ENCODE peak calls at places on chromosome 10, in seven cellular contexts. Z is heart right ventricle, U is ovary, S is endothelial cell, P is GM10248, W is choroid plexus epithelial cell, G is suprapubic skin. O is an unnamed sample.

GRCh38 chr10:63630085-63630927 is 109.1 kb downstream of the REEP3 start:
- DNase-seq in Z (peak), U (peak), P (peak), W (peak), S (peak), G (peak), O (peak)

GRCh38 chr10:93993782-93994668 is at the start of gene PLCE1:
- DNase-seq in S (peak), W (peak), Z (peak), P (peak), G (no peak), U (peak), O (no peak)

GRCh38 chr10:93106631-93107072 is 33.0 kb downstream of the CYP26A1 start:
- DNase-seq in S (no peak), W (peak), U (no peak), G (no peak), Z (no peak), P (no peak), O (no peak)

GRCh38 chr10:104080762-104081161 is 4.9 kb downstream of the COL17A1 start:
- DNase-seq in P (no peak), S (no peak), G (no peak), Z (no peak), U (no peak), W (no peak), O (no peak)

GRCh38 chr10:79314761-79315601 is 32.3 kb upstream of the PPIF start:
- DNase-seq in G (no peak), S (no peak), U (no peak), P (no peak), Z (no peak), W (no peak), O (no peak)

GRCh38 chr10:58952747-58953466 is 223.5 kb upstream of the PHYHIPL start:
- DNase-seq in P (peak), W (peak), U (no peak), G (no peak), S (peak), Z (no peak), O (no peak)

GRCh38 chr10:11874568-11875182 is 51.5 kb downstream of the PROSER2 start:
- DNase-seq in W (peak), Z (no peak), U (peak), G (no peak), S (peak), P (peak), O (no peak)

GRCh38 chr10:100021322-100021721 is 11.6 kb upstream of the DNMBP start:
- DNase-seq in P (no peak), W (no peak), G (no peak), U (no peak), Z (no peak), S (no peak), O (no peak)

GRCh38 chr10:77784856-77785255 is 141.7 kb downstream of the DLG5 start:
- DNase-seq in S (no peak), W (peak), P (no peak), G (no peak), Z (no peak), U (no peak), O (no peak)

GRCh38 chr10:35421553-35422178 is 85.4 kb downstream of the CCNY start:
- DNase-seq in Z (no peak), S (no peak), W (peak), G (no peak), P (no peak), U (no peak), O (no peak)

GRCh38 chr10:71727429-71728217 is 8.0 kb upstream of the C10orf105 start:
- DNase-seq in W (peak), S (no peak), P (peak), G (peak), Z (peak), U (peak), O (no peak)

GRCh38 chr10:78784454-78785414 is 284.0 kb upstream of the ZMIZ1 start:
- DNase-seq in S (no peak), Z (no peak), U (no peak), G (no peak), W (no peak), P (no peak), O (no peak)

GRCh38 chr10:73991846-73992245 is 6.1 kb upstream of the VCL start:
- DNase-seq in G (no peak), W (no peak), U (no peak), Z (no peak), S (no peak), P (peak), O (peak)

GRCh38 chr10:22103701-22104100 is 100.2 kb upstream of the DNAJC1 start:
- DNase-seq in U (no peak), P (peak), S (no peak), W (peak), Z (no peak), G (no peak), O (no peak)

GRCh38 chr10:30736685-30737232 is 107.2 kb upstream of the LYZL2 start:
- DNase-seq in W (peak), G (peak), U (no peak), P (peak), Z (no peak), S (no peak), O (no peak)

GRCh38 chr10:50322075-50322474 is 70.8 kb upstream of the ASAH2 start:
- DNase-seq in Z (no peak), W (peak), P (no peak), G (no peak), U (no peak), S (no peak), O (no peak)

GRCh38 chr10:69479737-69480412 is 28.6 kb downstream of the TSPAN15 start:
- DNase-seq in W (peak), U (no peak), G (no peak), P (no peak), Z (no peak), S (peak), O (no peak)

GRCh38 chr10:78025685-78026364 is 3.5 kb downstream of the POLR3A start:
- DNase-seq in W (no peak), G (no peak), U (no peak), Z (no peak), S (no peak), P (no peak), O (no peak)

GRCh38 chr10:64170791-64171190 is 649.6 kb downstream of the REEP3 start:
- DNase-seq in S (no peak), Z (no peak), G (no peak), W (no peak), U (no peak), P (no peak), O (no peak)

GRCh38 chr10:129548534-129549130 is 81.6 kb downstream of the MGMT start:
- DNase-seq in P (no peak), W (no peak), Z (no peak), S (no peak), G (no peak), U (no peak), O (no peak)

GRCh38 chr10:89795840-89796239 is 94.5 kb downstream of the KIF20B start:
- DNase-seq in P (no peak), Z (no peak), W (no peak), G (no peak), S (no peak), U (no peak), O (no peak)

GRCh38 chr10:62047960-62048383 is 146.5 kb downstream of the ARID5B start:
- DNase-seq in P (no peak), U (no peak), W (peak), G (no peak), S (no peak), Z (no peak), O (no peak)

GRCh38 chr10:70590663-70591416 is 11.7 kb downstream of the PRF1 start:
- DNase-seq in U (no peak), Z (no peak), P (no peak), S (no peak), G (no peak), W (no peak), O (no peak)

GRCh38 chr10:33155720-33156638 is 178.5 kb downstream of the NRP1 start:
- DNase-seq in P (peak), Z (no peak), G (no peak), U (no peak), W (peak), S (peak), O (no peak)
- TF ChIP-seq CTCF in P (no peak), Z (peak), G (peak), U (no peak), W (peak), S (peak), O (no peak)

GRCh38 chr10:123170961-123171360 is 16.8 kb downstream of the BUB3 start:
- DNase-seq in W (no peak), S (no peak), U (no peak), Z (no peak), G (no peak), P (no peak), O (no peak)

GRCh38 chr10:123160311-123160980 is 6.2 kb downstream of the BUB3 start:
- DNase-seq in U (no peak), W (no peak), S (no peak), G (no peak), P (no peak), Z (no peak), O (no peak)

GRCh38 chr10:123166618-123167017 is 12.4 kb downstream of the BUB3 start:
- DNase-seq in S (no peak), U (no peak), P (no peak), W (no peak), Z (no peak), G (no peak), O (no peak)

GRCh38 chr10:123165445-123166072 is 11.4 kb downstream of the BUB3 start:
- DNase-seq in S (no peak), U (no peak), P (no peak), G (no peak), Z (no peak), W (no peak), O (no peak)
- TF ChIP-seq CTCF in S (no peak), U (no peak), P (peak), G (no peak), Z (no peak), W (no peak), O (no peak)

DNA sequence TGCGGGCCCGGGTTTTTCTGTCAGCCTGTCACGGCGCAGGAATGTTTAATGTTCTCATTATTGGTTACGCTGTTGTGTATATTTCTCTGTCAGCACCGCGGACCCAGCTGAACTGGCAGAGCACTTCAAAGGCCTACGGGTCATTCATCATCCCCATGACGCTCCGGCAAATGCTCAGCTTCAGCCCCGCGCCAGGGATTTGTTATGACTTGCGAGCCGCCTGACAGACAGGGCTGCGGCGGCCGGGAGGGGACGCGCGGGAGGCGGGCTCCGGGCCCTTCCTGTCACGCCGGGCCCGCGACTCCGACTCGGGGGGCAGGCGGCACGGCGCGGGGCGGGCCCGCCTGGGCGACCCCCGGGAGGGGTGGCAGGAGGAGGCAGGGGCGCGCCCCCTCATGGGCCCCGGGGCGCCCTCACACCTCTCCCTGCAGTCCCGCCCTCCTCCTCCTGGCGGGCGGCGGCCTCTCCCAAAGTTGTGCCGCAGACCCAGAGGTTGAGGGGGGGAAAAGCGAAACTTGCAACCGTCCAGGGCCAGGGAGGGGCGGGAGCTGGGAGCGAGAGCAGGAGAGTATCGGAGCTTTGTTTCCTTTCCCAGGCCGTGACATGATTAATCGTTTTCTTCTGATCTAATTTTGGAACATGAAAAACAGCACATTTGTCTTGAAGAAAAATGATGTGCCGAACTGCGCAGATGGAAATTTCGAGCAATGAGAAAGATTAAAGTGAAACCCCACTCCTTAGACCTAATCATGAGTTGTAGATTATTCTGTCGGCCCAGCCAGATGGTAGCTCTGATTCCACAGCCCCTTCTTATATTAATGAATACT is 59.3 kb upstream of the COMTD1 start:
- DNase-seq in G (peak), U (peak), P (peak), S (peak), Z (peak), W (peak), O (peak)
- TF ChIP-seq CTCF in G (peak), U (no peak), P (no peak), S (peak), Z (peak), W (peak), O (no peak)

DNA sequence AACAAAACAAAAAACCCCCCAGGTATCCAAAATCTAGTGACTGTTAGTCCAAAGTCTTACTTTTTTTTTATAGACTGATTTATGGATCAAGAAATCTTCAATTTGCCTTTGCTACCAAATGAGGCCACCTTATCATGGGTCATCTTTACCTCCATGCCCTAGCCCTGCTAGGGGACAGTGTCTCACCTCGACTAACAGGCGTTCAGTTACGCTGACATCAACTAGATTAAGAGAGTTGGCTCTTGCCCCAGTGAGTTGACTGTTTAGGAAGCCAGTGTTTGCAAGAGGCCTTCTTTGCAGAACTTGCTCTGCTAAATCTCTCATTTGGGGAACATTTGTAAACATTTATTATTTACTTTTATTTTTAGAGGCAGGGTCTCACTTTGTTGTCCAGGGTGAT is 36.9 kb upstream of the WAC start:
- DNase-seq in P (no peak), W (no peak), Z (no peak), U (no peak), S (no peak), G (no peak), O (no peak)
- TF ChIP-seq CTCF in P (no peak), W (no peak), Z (no peak), U (no peak), S (no peak), G (no peak), O (no peak)

GRCh38 chr10:114100848-114101741 is 57.4 kb downstream of the ADRB1 start:
- DNase-seq in W (peak), P (no peak), G (no peak), Z (peak), U (peak), S (peak), O (no peak)
- TF ChIP-seq CTCF in W (no peak), P (no peak), G (no peak), Z (no peak), U (no peak), S (no peak), O (no peak)

DNA sequence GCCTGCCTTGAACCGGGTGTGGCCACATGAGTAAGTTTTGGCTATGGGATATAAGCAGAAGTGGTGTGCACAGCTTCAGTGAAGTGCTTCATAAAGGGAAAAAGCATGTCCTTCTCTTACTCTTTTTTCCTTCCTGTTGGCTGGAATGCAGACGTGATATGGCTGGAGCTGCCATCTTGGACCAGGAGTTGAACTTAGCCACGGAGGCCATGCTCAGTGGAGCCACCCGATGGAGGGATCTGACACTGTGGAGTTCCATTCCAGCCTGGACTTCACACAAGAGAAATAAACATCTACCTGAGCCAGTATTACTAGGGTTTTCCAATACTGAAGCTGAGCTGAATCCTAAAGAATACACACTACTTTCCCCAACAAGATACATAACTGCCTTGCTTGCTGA is 52.3 kb downstream of the CCDC3 start:
- DNase-seq in S (no peak), W (no peak), P (no peak), U (no peak), G (no peak), Z (no peak), O (no peak)
- TF ChIP-seq CTCF in S (peak), W (peak), P (no peak), U (no peak), G (no peak), Z (no peak), O (no peak)

DNA sequence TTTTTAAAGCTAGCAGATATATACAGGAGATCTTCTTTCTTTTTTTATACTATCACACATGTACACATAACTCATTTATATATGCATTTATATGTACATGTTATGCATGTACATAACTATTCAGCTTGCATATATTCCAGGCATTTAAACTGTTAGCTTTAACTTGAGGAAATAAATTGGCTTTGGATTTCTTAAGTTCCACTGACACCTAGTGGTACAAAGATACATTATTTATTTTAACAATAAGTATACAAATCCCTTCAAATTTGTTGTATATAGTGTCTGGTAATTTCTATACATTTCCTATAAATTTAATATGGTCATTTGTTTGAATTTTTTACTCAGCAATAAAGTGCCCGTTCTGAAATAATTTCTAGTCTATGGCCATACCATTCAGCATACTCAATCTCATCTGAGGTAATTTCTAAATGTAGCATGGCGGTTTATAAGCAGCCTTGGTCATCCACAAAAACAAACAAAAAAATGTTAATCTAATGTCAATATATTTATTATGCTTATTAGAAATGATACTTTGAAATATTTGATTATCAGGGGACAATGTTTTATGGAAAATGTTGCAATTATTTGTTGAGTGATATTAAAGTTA is 11.6 kb downstream of the ZDHHC6 start:
- DNase-seq in G (no peak), W (peak), U (no peak), Z (no peak), P (no peak), S (no peak), O (no peak)
- TF ChIP-seq CTCF in G (peak), W (peak), U (no peak), Z (peak), P (peak), S (peak), O (no peak)

O was measured in activated B cell treated with CpG ODN at 0.5 μM for 24 hours.